ENCODE peak calls at places on chromosome 1, in seven cellular contexts. One of them, this sample, is unnamed.

GRCh38 chr1:242454262-242455051 is 70.0 kb downstream of the PLD5 start:
- DNase-seq in SJSA1: peak; percentile 30
- DNase-seq in naive thymus-derived CD8-positive, alpha-beta T cell: no peak
- DNase-seq in HFF-Myc: no peak
- DNase-seq in HFFc6: peak; percentile 16
- DNase-seq in EH: peak; percentile 48
- DNase-seq in astrocyte of the cerebellum: peak; percentile 24
- DNase-seq in this sample: no peak

GRCh38 chr1:62391369-62391971 is 45.4 kb upstream of the USP1 start:
- DNase-seq in astrocyte of the cerebellum: no peak
- DNase-seq in SJSA1: peak; percentile 37
- DNase-seq in HFFc6: no peak
- DNase-seq in HFF-Myc: no peak
- DNase-seq in naive thymus-derived CD8-positive, alpha-beta T cell: no peak
- DNase-seq in EH: peak; percentile 26
- DNase-seq in this sample: no peak

GRCh38 chr1:24311234-24311633 is 7.9 kb upstream of the GRHL3 start:
- DNase-seq in astrocyte of the cerebellum: no peak
- DNase-seq in SJSA1: no peak
- DNase-seq in HFFc6: no peak
- DNase-seq in EH: no peak
- DNase-seq in HFF-Myc: no peak
- DNase-seq in naive thymus-derived CD8-positive, alpha-beta T cell: no peak
- DNase-seq in this sample: no peak

GRCh38 chr1:197799271-197799670 is 24.0 kb upstream of the DENND1B start:
- DNase-seq in HFFc6: peak; percentile 54
- DNase-seq in naive thymus-derived CD8-positive, alpha-beta T cell: no peak
- DNase-seq in SJSA1: peak; percentile 31
- DNase-seq in HFF-Myc: no peak
- DNase-seq in EH: peak; percentile 88
- DNase-seq in astrocyte of the cerebellum: peak; percentile 22
- DNase-seq in this sample: no peak

GRCh38 chr1:155301342-155301841 is at the start of gene PKLR:
- DNase-seq in SJSA1: no peak
- DNase-seq in HFFc6: no peak
- DNase-seq in HFF-Myc: no peak
- DNase-seq in naive thymus-derived CD8-positive, alpha-beta T cell: no peak
- DNase-seq in EH: no peak
- DNase-seq in astrocyte of the cerebellum: no peak
- DNase-seq in this sample: no peak

GRCh38 chr1:31944205-31945089 is 6.3 kb upstream of the PTP4A2 start:
- DNase-seq in SJSA1: no peak
- DNase-seq in HFFc6: peak; percentile 79
- DNase-seq in naive thymus-derived CD8-positive, alpha-beta T cell: peak; percentile 64
- DNase-seq in HFF-Myc: peak; percentile 63
- DNase-seq in EH: peak; percentile 93
- DNase-seq in astrocyte of the cerebellum: peak; percentile 38
- DNase-seq in this sample: peak; percentile 60

GRCh38 chr1:224629965-224630364 is 13.8 kb downstream of the CNIH3 start:
- DNase-seq in EH: no peak
- DNase-seq in SJSA1: no peak
- DNase-seq in HFFc6: no peak
- DNase-seq in astrocyte of the cerebellum: no peak
- DNase-seq in naive thymus-derived CD8-positive, alpha-beta T cell: no peak
- DNase-seq in HFF-Myc: no peak
- DNase-seq in this sample: no peak

GRCh38 chr1:34984435-34985062 is 598 bp downstream of the TMEM35B start:
- DNase-seq in HFFc6: peak; percentile 16
- DNase-seq in naive thymus-derived CD8-positive, alpha-beta T cell: no peak
- DNase-seq in astrocyte of the cerebellum: no peak
- DNase-seq in SJSA1: peak; percentile 64
- DNase-seq in EH: peak; percentile 75
- DNase-seq in HFF-Myc: no peak
- DNase-seq in this sample: no peak

GRCh38 chr1:214895226-214895625 is 187.3 kb upstream of the KCNK2 start:
- DNase-seq in HFF-Myc: no peak
- DNase-seq in HFFc6: no peak
- DNase-seq in SJSA1: no peak
- DNase-seq in naive thymus-derived CD8-positive, alpha-beta T cell: no peak
- DNase-seq in astrocyte of the cerebellum: no peak
- DNase-seq in EH: no peak
- DNase-seq in this sample: no peak

GRCh38 chr1:31605908-31606427 is 11.5 kb upstream of the HCRTR1 start:
- DNase-seq in HFFc6: peak; percentile 66
- DNase-seq in SJSA1: no peak
- DNase-seq in EH: peak; percentile 63
- DNase-seq in HFF-Myc: no peak
- DNase-seq in naive thymus-derived CD8-positive, alpha-beta T cell: no peak
- DNase-seq in astrocyte of the cerebellum: no peak
- DNase-seq in this sample: no peak

GRCh38 chr1:7539772-7540175 is 231.3 kb upstream of the VAMP3 start:
- DNase-seq in naive thymus-derived CD8-positive, alpha-beta T cell: no peak
- DNase-seq in HFF-Myc: no peak
- DNase-seq in astrocyte of the cerebellum: no peak
- DNase-seq in HFFc6: peak; percentile 21
- DNase-seq in EH: peak; percentile 41
- DNase-seq in SJSA1: no peak
- DNase-seq in this sample: no peak

GRCh38 chr1:202084791-202085681 is 37.7 kb upstream of the GPR37L1 start:
- DNase-seq in HFF-Myc: no peak
- DNase-seq in naive thymus-derived CD8-positive, alpha-beta T cell: no peak
- DNase-seq in HFFc6: no peak
- DNase-seq in astrocyte of the cerebellum: no peak
- DNase-seq in SJSA1: no peak
- DNase-seq in EH: no peak
- DNase-seq in this sample: no peak

GRCh38 chr1:198780376-198780775 is 141.5 kb downstream of the PTPRC start:
- DNase-seq in SJSA1: peak; percentile 50
- DNase-seq in naive thymus-derived CD8-positive, alpha-beta T cell: no peak
- DNase-seq in HFFc6: no peak
- DNase-seq in HFF-Myc: no peak
- DNase-seq in EH: peak; percentile 53
- DNase-seq in astrocyte of the cerebellum: no peak
- DNase-seq in this sample: no peak

GRCh38 chr1:85427844-85428243 is 37.1 kb downstream of the DDAH1 start:
- DNase-seq in EH: no peak
- DNase-seq in HFFc6: no peak
- DNase-seq in naive thymus-derived CD8-positive, alpha-beta T cell: no peak
- DNase-seq in astrocyte of the cerebellum: no peak
- DNase-seq in HFF-Myc: no peak
- DNase-seq in SJSA1: no peak
- DNase-seq in this sample: no peak

GRCh38 chr1:152047607-152047953 is 10.8 kb upstream of the S100A11 start:
- DNase-seq in EH: no peak
- DNase-seq in naive thymus-derived CD8-positive, alpha-beta T cell: no peak
- DNase-seq in HFFc6: no peak
- DNase-seq in SJSA1: no peak
- DNase-seq in HFF-Myc: no peak
- DNase-seq in astrocyte of the cerebellum: no peak
- DNase-seq in this sample: no peak

GRCh38 chr1:100036718-100037664 is 67.2 kb downstream of the SLC35A3 start:
- DNase-seq in astrocyte of the cerebellum: no peak
- DNase-seq in SJSA1: peak; percentile 5
- DNase-seq in EH: peak; percentile 64
- DNase-seq in HFFc6: peak; percentile 30
- DNase-seq in naive thymus-derived CD8-positive, alpha-beta T cell: no peak
- DNase-seq in HFF-Myc: no peak
- DNase-seq in this sample: no peak

GRCh38 chr1:71196685-71197084 is 115.8 kb upstream of the ZRANB2 start:
- DNase-seq in naive thymus-derived CD8-positive, alpha-beta T cell: no peak
- DNase-seq in EH: peak; percentile 6
- DNase-seq in HFF-Myc: peak; percentile 1
- DNase-seq in astrocyte of the cerebellum: peak; percentile 15
- DNase-seq in SJSA1: peak; percentile 10
- DNase-seq in HFFc6: peak; percentile 39
- DNase-seq in this sample: no peak

GRCh38 chr1:8145525-8145924 is 119.4 kb upstream of the ERRFI1 start:
- DNase-seq in HFF-Myc: no peak
- DNase-seq in naive thymus-derived CD8-positive, alpha-beta T cell: no peak
- DNase-seq in HFFc6: no peak
- DNase-seq in EH: no peak
- DNase-seq in astrocyte of the cerebellum: peak; percentile 74
- DNase-seq in SJSA1: peak; percentile 77
- DNase-seq in this sample: no peak

GRCh38 chr1:182595641-182596240 is 6.7 kb upstream of the RNASEL start:
- DNase-seq in HFF-Myc: peak; percentile 54
- DNase-seq in astrocyte of the cerebellum: no peak
- DNase-seq in EH: peak; percentile 74
- DNase-seq in HFFc6: peak; percentile 55
- DNase-seq in naive thymus-derived CD8-positive, alpha-beta T cell: peak; percentile 36
- DNase-seq in SJSA1: no peak
- DNase-seq in this sample: peak; percentile 53

GRCh38 chr1:211644653-211645052 is 30.8 kb downstream of the NEK2 start:
- DNase-seq in EH: no peak
- DNase-seq in astrocyte of the cerebellum: no peak
- DNase-seq in naive thymus-derived CD8-positive, alpha-beta T cell: no peak
- DNase-seq in HFF-Myc: no peak
- DNase-seq in SJSA1: no peak
- DNase-seq in HFFc6: no peak
- DNase-seq in this sample: no peak

GRCh38 chr1:10253755-10254154 is 43.4 kb downstream of the KIF1B start:
- DNase-seq in HFFc6: peak; percentile 97
- DNase-seq in HFF-Myc: peak; percentile 49
- DNase-seq in EH: peak; percentile 93
- DNase-seq in naive thymus-derived CD8-positive, alpha-beta T cell: no peak
- DNase-seq in astrocyte of the cerebellum: peak; percentile 63
- DNase-seq in SJSA1: peak; percentile 10
- DNase-seq in this sample: no peak

GRCh38 chr1:20846461-20847374 is 59.6 kb upstream of the HP1BP3 start:
- DNase-seq in astrocyte of the cerebellum: no peak
- DNase-seq in naive thymus-derived CD8-positive, alpha-beta T cell: no peak
- DNase-seq in HFFc6: peak; percentile 11
- DNase-seq in EH: peak; percentile 56
- DNase-seq in HFF-Myc: no peak
- DNase-seq in SJSA1: no peak
- DNase-seq in this sample: no peak

GRCh38 chr1:90708236-90708786 is 8.8 kb downstream of the BARHL2 start:
- DNase-seq in HFFc6: no peak
- DNase-seq in astrocyte of the cerebellum: no peak
- DNase-seq in EH: no peak
- DNase-seq in HFF-Myc: no peak
- DNase-seq in SJSA1: no peak
- DNase-seq in naive thymus-derived CD8-positive, alpha-beta T cell: no peak
- DNase-seq in this sample: no peak

GRCh38 chr1:101410048-101410878 is 173.4 kb downstream of the S1PR1 start:
- DNase-seq in SJSA1: no peak
- DNase-seq in HFF-Myc: no peak
- DNase-seq in EH: no peak
- DNase-seq in astrocyte of the cerebellum: no peak
- DNase-seq in naive thymus-derived CD8-positive, alpha-beta T cell: no peak
- DNase-seq in HFFc6: no peak
- DNase-seq in this sample: no peak

GRCh38 chr1:33256335-33256700 is at the start of gene ZNF362:
- DNase-seq in EH: peak; percentile 70
- DNase-seq in naive thymus-derived CD8-positive, alpha-beta T cell: peak; percentile 65
- DNase-seq in HFFc6: peak; percentile 41
- DNase-seq in astrocyte of the cerebellum: peak; percentile 12
- DNase-seq in SJSA1: no peak
- DNase-seq in HFF-Myc: no peak
- DNase-seq in this sample: peak; percentile 37

GRCh38 chr1:110240476-110241210 is 30.5 kb downstream of the KCNC4 start:
- DNase-seq in naive thymus-derived CD8-positive, alpha-beta T cell: no peak
- DNase-seq in astrocyte of the cerebellum: no peak
- DNase-seq in HFF-Myc: no peak
- DNase-seq in EH: no peak
- DNase-seq in SJSA1: no peak
- DNase-seq in HFFc6: no peak
- DNase-seq in this sample: no peak

GRCh38 chr1:57112148-57112547 is 146.3 kb upstream of the C8B start:
- DNase-seq in SJSA1: no peak
- DNase-seq in naive thymus-derived CD8-positive, alpha-beta T cell: no peak
- DNase-seq in astrocyte of the cerebellum: peak; percentile 6
- DNase-seq in HFFc6: no peak
- DNase-seq in HFF-Myc: no peak
- DNase-seq in EH: no peak
- DNase-seq in this sample: no peak

GRCh38 chr1:21260405-21261129 is 29.7 kb downstream of the ECE1 start:
- DNase-seq in HFF-Myc: no peak
- DNase-seq in astrocyte of the cerebellum: no peak
- DNase-seq in SJSA1: no peak
- DNase-seq in naive thymus-derived CD8-positive, alpha-beta T cell: no peak
- DNase-seq in HFFc6: no peak
- DNase-seq in EH: peak; percentile 39
- DNase-seq in this sample: no peak

GRCh38 chr1:202958544-202959275 is 598 bp upstream of the ADIPOR1 start:
- DNase-seq in HFFc6: no peak
- DNase-seq in HFF-Myc: no peak
- DNase-seq in EH: no peak
- DNase-seq in naive thymus-derived CD8-positive, alpha-beta T cell: peak; percentile 16
- DNase-seq in astrocyte of the cerebellum: no peak
- DNase-seq in SJSA1: no peak
- DNase-seq in this sample: no peak